ENCODE peak calls at places on chromosomes 7 and 10, in eight cellular contexts. T, Y, W, H, S, F, X and E are unnamed samples.
A peak's percentile ranks its signal among the peaks of the same experiment; 100 is the strongest.

GRCh38 chr7:47965456-47965855 is 14.0 kb downstream of the HUS1 start:
- DNase-seq in T (no peak), Y (no peak), W (no peak), H (no peak), S (no peak), F (no peak), X (no peak), E (no peak)

GRCh38 chr7:122844191-122844988 is 41.9 kb downstream of the CADPS2 start:
- DNase-seq in T (no peak), Y (no peak), W (no peak), H (no peak), S (no peak), F (no peak), X (no peak), E (no peak)

GRCh38 chr10:118002581-118002980 is 44.2 kb downstream of the RAB11FIP2 start:
- DNase-seq in T (no peak), Y (no peak), W (no peak), H (no peak), S (no peak), F (no peak), X (no peak), E (no peak)

GRCh38 chr7:253491-254336 is 36.3 kb upstream of the FOXL3 start:
- DNase-seq in T (no peak), Y (no peak), W (no peak), H (no peak), S (no peak), F (no peak), X (no peak), E (no peak)

GRCh38 chr10:70492786-70493659 is 14.5 kb downstream of the PALD1 start:
- DNase-seq in T (no peak), Y (peak; percentile 77), W (peak; percentile 48), H (peak; percentile 83), S (no peak), F (no peak), X (no peak), E (no peak)

GRCh38 chr7:128031901-128032604 is 816 bp upstream of the LRRC4 start:
- DNase-seq in T (peak; percentile 61), Y (peak; percentile 64), W (peak; percentile 41), H (peak; percentile 90), S (peak; percentile 58), F (peak; percentile 40), X (peak; percentile 76), E (no peak)

GRCh38 chr10:42867571-42867970 is 85.0 kb downstream of the BMS1 start:
- DNase-seq in T (no peak), Y (no peak), W (no peak), H (no peak), S (no peak), F (no peak), X (no peak), E (no peak)

GRCh38 chr7:7829667-7830066 is 111.3 kb upstream of the RPA3 start:
- DNase-seq in T (no peak), Y (no peak), W (no peak), H (no peak), S (no peak), F (no peak), X (no peak), E (no peak)

GRCh38 chr7:43942997-43943701 is 16.9 kb downstream of the UBE2D4 start:
- DNase-seq in T (no peak), Y (no peak), W (no peak), H (no peak), S (no peak), F (no peak), X (no peak), E (no peak)

GRCh38 chr7:2729043-2729892 is 41.3 kb downstream of the AMZ1 start:
- DNase-seq in T (no peak), Y (no peak), W (no peak), H (peak; percentile 82), S (peak; percentile 18), F (no peak), X (no peak), E (no peak)

GRCh38 chr10:79170226-79170752 is 101.5 kb downstream of the ZMIZ1 start:
- DNase-seq in T (no peak), Y (no peak), W (no peak), H (no peak), S (no peak), F (no peak), X (no peak), E (no peak)

GRCh38 chr7:82443801-82444219 is 233 bp upstream of the CACNA2D1 start:
- DNase-seq in T (peak; percentile 83), Y (peak; percentile 70), W (no peak), H (peak; percentile 81), S (no peak), F (no peak), X (peak; percentile 96), E (peak; percentile 37)

GRCh38 chr10:118769898-118770600 is 15.3 kb upstream of the CACUL1 start:
- DNase-seq in T (no peak), Y (no peak), W (no peak), H (no peak), S (no peak), F (no peak), X (no peak), E (no peak)